ENCODE peak calls at places on chromosomes 2 and 18, in ten cellular contexts. N is cardiac muscle cell; K is IMR-90; U is body of pancreas; I is A549; B is CD4-positive, alpha-beta memory T cell; T is right lobe of liver; J is foreskin fibroblast; W is brain microvascular endothelial cell; G is left lung. Z is an unnamed sample.

GRCh38 chr2:19124135-19124534 is 234.3 kb downstream of the OSR1 start:
- DNase-seq in N (peak; percentile 36), K (peak; percentile 95), U (no peak), I (no peak), B (no peak), T (no peak), J (peak; percentile 91), W (peak; percentile 93), G (no peak), Z (no peak)

GRCh38 chr2:28219134-28219533 is 173.5 kb upstream of the FOSL2 start:
- DNase-seq in N (no peak), K (peak; percentile 43), U (no peak), I (no peak), B (no peak), T (no peak), J (no peak), W (no peak), G (no peak), Z (no peak)

GRCh38 chr18:63588869-63589268 is 1.7 kb downstream of the SERPINB13 start:
- DNase-seq in N (no peak), K (no peak), U (no peak), I (no peak), B (no peak), T (no peak), J (no peak), W (no peak), G (no peak), Z (no peak)

GRCh38 chr2:29987141-29987540 is 65.8 kb upstream of the ALK start:
- DNase-seq in N (no peak), K (no peak), U (no peak), I (no peak), B (no peak), T (no peak), J (no peak), W (no peak), G (no peak), Z (no peak)

GRCh38 chr2:37376421-37377186 is 32.2 kb downstream of the QPCT start:
- DNase-seq in N (peak; percentile 80), K (peak; percentile 94), U (no peak), I (no peak), B (no peak), T (no peak), J (peak; percentile 93), W (no peak), G (no peak), Z (peak; percentile 74)

GRCh38 chr18:44716697-44717163 is 36.0 kb downstream of the SETBP1 start:
- DNase-seq in N (no peak), K (no peak), U (no peak), I (no peak), B (no peak), T (no peak), J (no peak), W (no peak), G (no peak), Z (no peak)

GRCh38 chr2:86211033-86211795 is 12.0 kb downstream of the MRPL35 start:
- DNase-seq in N (no peak), K (no peak), U (no peak), I (no peak), B (no peak), T (no peak), J (no peak), W (no peak), G (peak; percentile 67), Z (no peak)

GRCh38 chr2:238287702-238288649 is at the start of gene PER2:
- DNase-seq in N (peak; percentile 81), K (peak; percentile 90), U (peak; percentile 79), I (peak; percentile 71), B (peak; percentile 69), T (no peak), J (peak; percentile 74), W (peak; percentile 81), G (peak; percentile 63), Z (no peak)

GRCh38 chr18:7904529-7904928 is 337.4 kb downstream of the PTPRM start:
- DNase-seq in N (no peak), K (peak; percentile 95), U (no peak), I (no peak), B (no peak), T (no peak), J (peak; percentile 66), W (peak; percentile 72), G (no peak), Z (no peak)

GRCh38 chr2:181836583-181836982 is 54.9 kb upstream of the ITPRID2 start:
- DNase-seq in N (no peak), K (no peak), U (no peak), I (no peak), B (no peak), T (no peak), J (no peak), W (no peak), G (no peak), Z (no peak)

GRCh38 chr18:74200780-74201179 is 52.5 kb downstream of the TIMM21 start:
- DNase-seq in N (no peak), K (no peak), U (no peak), I (no peak), B (no peak), T (no peak), J (no peak), W (no peak), G (no peak), Z (no peak)

GRCh38 chr2:225103737-225104141 is 61.5 kb upstream of the DOCK10 start:
- DNase-seq in N (peak; percentile 27), K (peak; percentile 73), U (no peak), I (no peak), B (no peak), T (no peak), J (no peak), W (peak; percentile 70), G (no peak), Z (no peak)

GRCh38 chr2:218272531-218273212 is 2.4 kb downstream of the PNKD start:
- DNase-seq in N (peak; percentile 93), K (peak; percentile 84), U (peak; percentile 96), I (peak; percentile 87), B (peak; percentile 82), T (peak; percentile 87), J (peak; percentile 94), W (peak; percentile 81), G (peak; percentile 86), Z (peak; percentile 68)

GRCh38 chr2:218270721-218271486 is 585 bp downstream of the PNKD start:
- DNase-seq in N (no peak), K (no peak), U (peak; percentile 41), I (no peak), B (no peak), T (no peak), J (no peak), W (no peak), G (no peak), Z (no peak)

GRCh38 chr2:218273908-218274249 is 3.6 kb downstream of the PNKD start:
- DNase-seq in N (no peak), K (no peak), U (no peak), I (no peak), B (no peak), T (no peak), J (no peak), W (no peak), G (no peak), Z (no peak)

GRCh38 chr2:218271487-218271797 is 1.1 kb downstream of the PNKD start:
- DNase-seq in N (no peak), K (no peak), U (no peak), I (no peak), B (no peak), T (no peak), J (no peak), W (no peak), G (no peak), Z (no peak)

GRCh38 chr2:218271865-218272530 is 1.7 kb downstream of the PNKD start:
- DNase-seq in N (no peak), K (no peak), U (peak; percentile 25), I (no peak), B (no peak), T (no peak), J (no peak), W (no peak), G (no peak), Z (no peak)
- H3K4me3 ChIP-seq in N (peak overlapping the region; percentile 71), K (no peak overlapping the region), U (no peak overlapping the region), I (no peak overlapping the region), B (no peak overlapping the region), T (no peak overlapping the region), J (peak overlapping the region; percentile 99), W (no peak overlapping the region), G (no peak overlapping the region), Z (no peak overlapping the region)

GRCh38 chr2:73114273-73114867 is 1.6 kb upstream of the RAB11FIP5 start:
- DNase-seq in N (no peak), K (peak; percentile 70), U (no peak), I (no peak), B (no peak), T (peak; percentile 17), J (peak; percentile 37), W (no peak), G (no peak), Z (no peak)
- H3K4me3 ChIP-seq in N (no peak overlapping the region), K (no peak overlapping the region), U (no peak overlapping the region), I (no peak overlapping the region), B (no peak overlapping the region), T (no peak overlapping the region), J (no peak overlapping the region), W (no peak overlapping the region), G (no peak overlapping the region), Z (no peak overlapping the region)

DNA sequence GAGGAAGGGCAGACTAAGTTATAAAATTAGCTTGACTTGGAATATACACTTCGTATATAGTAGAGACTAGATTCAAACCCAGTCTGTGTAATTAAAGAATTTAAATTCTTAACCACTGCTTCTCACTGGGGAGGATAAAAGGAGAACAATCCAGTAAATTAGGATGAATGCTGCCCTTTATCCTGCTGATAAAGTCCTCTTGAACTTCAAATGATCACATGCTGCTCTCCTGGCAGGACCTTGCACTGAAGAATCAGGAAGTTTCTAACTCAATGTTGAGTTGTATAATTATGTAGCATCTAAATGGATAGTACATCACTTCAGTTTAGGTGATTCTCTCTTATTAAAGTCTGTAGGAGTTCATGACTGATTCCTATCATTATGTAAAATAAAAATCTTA is 1179.7 kb downstream of the DSC3 start:
- DNase-seq in N (no peak), K (no peak), U (no peak), I (no peak), B (no peak), T (no peak), J (no peak), W (no peak), G (no peak), Z (no peak)
- H3K4me3 ChIP-seq in N (no peak overlapping the region), K (no peak overlapping the region), U (no peak overlapping the region), I (no peak overlapping the region), B (no peak overlapping the region), T (no peak overlapping the region), J (no peak overlapping the region), W (no peak overlapping the region), G (no peak overlapping the region), Z (no peak overlapping the region)

GRCh38 chr18:27860701-27861107 is 316.2 kb downstream of the CDH2 start:
- DNase-seq in N (peak; percentile 36), K (peak; percentile 2), U (no peak), I (no peak), B (no peak), T (no peak), J (no peak), W (peak; percentile 22), G (no peak), Z (no peak)
- H3K4me3 ChIP-seq in N (no peak overlapping the region), K (no peak overlapping the region), U (no peak overlapping the region), I (no peak overlapping the region), B (no peak overlapping the region), T (no peak overlapping the region), J (peak overlapping the region; percentile 10), W (no peak overlapping the region), G (no peak overlapping the region), Z (no peak overlapping the region)

Z was measured in GM06990.